ENCODE peak calls at places on chromosomes 12 and 14, in four cellular contexts. T is PC-3, A is ovary, P is HT-29. X is an unnamed sample.
A peak's percentile ranks its signal among the peaks of the same experiment; 100 is the strongest.

GRCh38 chr12:59149995-59150642 is 229.8 kb upstream of the LRIG3 start:
- DNase-seq in P (peak; percentile 82), T (peak; percentile 91), A (no peak), X (peak; percentile 84)

GRCh38 chr12:56164345-56164729 is 6.2 kb downstream of the MYL6 start:
- DNase-seq in T (no peak), P (no peak), A (no peak), X (no peak)

GRCh38 chr12:12673296-12673695 is 22.7 kb downstream of the GPR19 start:
- DNase-seq in P (no peak), T (peak; percentile 53), A (no peak), X (no peak)

GRCh38 chr14:103207404-103208072 is 84.3 kb downstream of the TNFAIP2 start:
- DNase-seq in T (no peak), A (peak; percentile 68), P (no peak), X (peak; percentile 6)

GRCh38 chr12:53113951-53114350 is 10.7 kb downstream of the SOAT2 start:
- DNase-seq in P (no peak), A (no peak), T (no peak), X (no peak)

GRCh38 chr14:101476931-101477553 is 84.3 kb upstream of the DIO3 start:
- DNase-seq in A (peak; percentile 23), P (peak; percentile 86), T (peak; percentile 97), X (peak; percentile 55)

GRCh38 chr12:131218291-131219172 is 264.8 kb downstream of the ADGRD1 start:
- DNase-seq in T (peak; percentile 23), A (no peak), P (peak; percentile 41), X (no peak)

GRCh38 chr12:88299567-88300101 is 157.5 kb downstream of the TMTC3 start:
- DNase-seq in A (no peak), T (peak; percentile 95), P (peak; percentile 21), X (no peak)

GRCh38 chr12:20505056-20505455 is 136.7 kb downstream of the PDE3A start:
- DNase-seq in T (peak; percentile 9), P (no peak), A (no peak), X (no peak)

GRCh38 chr12:115752913-115753726 is 524.4 kb downstream of the MED13L start:
- DNase-seq in T (peak; percentile 89), P (peak; percentile 89), A (peak; percentile 50), X (peak; percentile 72)

GRCh38 chr12:120314220-120314619 is 12.1 kb downstream of the SIRT4 start:
- DNase-seq in P (peak; percentile 42), T (peak; percentile 40), A (no peak), X (no peak)

GRCh38 chr14:78530078-78530477 is 359.9 kb downstream of the NRXN3 start:
- DNase-seq in A (no peak), T (peak; percentile 23), P (peak; percentile 24), X (no peak)

GRCh38 chr12:4809449-4810218 is 89.4 kb downstream of the GALNT8 start:
- DNase-seq in A (no peak), P (no peak), T (no peak), X (peak; percentile 52)

GRCh38 chr14:35351897-35352273 is 52.7 kb downstream of the NFKBIA start:
- DNase-seq in T (no peak), P (no peak), A (no peak), X (no peak)

GRCh38 chr12:6960291-6961277 is 9.4 kb downstream of the PTPN6 start:
- DNase-seq in T (no peak), A (peak; percentile 30), P (peak; percentile 54), X (no peak)

X was measured in NCI-H345.